ENCODE peak calls at places on chromosomes 2 and 18, in four cellular contexts. G is colonic mucosa, C is astrocyte of the spinal cord, H is lower lobe of right lung. S is an unnamed sample.

GRCh38 chr18:45342166-45342565 is 273.1 kb upstream of the SLC14A2 start:
- DNase-seq in G (no peak), C (no peak), H (no peak), S (no peak)

GRCh38 chr2:159226059-159226461 is 60.4 kb downstream of the WDSUB1 start:
- DNase-seq in G (no peak), C (peak; percentile 61), H (no peak), S (no peak)

GRCh38 chr2:235541016-235541415 is 47.2 kb downstream of the AGAP1 start:
- DNase-seq in G (peak; percentile 72), C (no peak), H (no peak), S (no peak)

GRCh38 chr2:224944707-224945106 is 97.6 kb downstream of the DOCK10 start:
- DNase-seq in G (no peak), C (no peak), H (no peak), S (no peak)

GRCh38 chr18:75586576-75586975 is 159.1 kb upstream of the SMIM21 start:
- DNase-seq in G (no peak), C (no peak), H (no peak), S (no peak)

GRCh38 chr2:156901373-156902031 is 356.0 kb upstream of the GALNT5 start:
- DNase-seq in G (no peak), C (peak; percentile 40), H (no peak), S (no peak)

GRCh38 chr2:134679740-134680139 is 39.1 kb downstream of the TMEM163 start:
- DNase-seq in G (no peak), C (no peak), H (no peak), S (no peak)

GRCh38 chr18:7021994-7022840 is 95.4 kb downstream of the LAMA1 start:
- DNase-seq in G (peak; percentile 75), C (peak; percentile 20), H (no peak), S (no peak)

GRCh38 chr18:31618801-31619200 is 27.1 kb downstream of the TTR start:
- DNase-seq in G (no peak), C (no peak), H (no peak), S (no peak)

GRCh38 chr18:2714140-2714539 is 58.6 kb downstream of the SMCHD1 start:
- DNase-seq in G (no peak), C (no peak), H (no peak), S (no peak)

GRCh38 chr18:62829936-62830335 is 114.6 kb downstream of the PHLPP1 start:
- DNase-seq in G (no peak), C (peak; percentile 59), H (no peak), S (no peak)

GRCh38 chr2:28639836-28640235 is 111.8 kb upstream of the PPP1CB start:
- DNase-seq in G (peak; percentile 76), C (peak; percentile 49), H (no peak), S (no peak)

GRCh38 chr2:189128961-189129360 is 50.6 kb downstream of the COL5A2 start:
- DNase-seq in G (no peak), C (peak; percentile 72), H (no peak), S (no peak)

GRCh38 chr18:47979611-47980200 is 49.2 kb upstream of the SMAD2 start:
- DNase-seq in G (no peak), C (no peak), H (no peak), S (no peak)

GRCh38 chr2:1772868-1773267 is 28.6 kb upstream of the PXDN start:
- DNase-seq in G (no peak), C (no peak), H (peak; percentile 14), S (no peak)

GRCh38 chr18:37533647-37534565 is 31.7 kb downstream of the CELF4 start:
- DNase-seq in G (no peak), C (no peak), H (no peak), S (no peak)

GRCh38 chr2:206647985-206648384 is 5.7 kb downstream of the FAM237A start:
- DNase-seq in G (no peak), C (peak; percentile 2), H (no peak), S (no peak)

GRCh38 chr2:2892378-2892777 is 485.2 kb downstream of the EIPR1 start:
- DNase-seq in G (no peak), C (no peak), H (no peak), S (no peak)

GRCh38 chr2:28627722-28628480 is 123.7 kb upstream of the PPP1CB start:
- DNase-seq in G (no peak), C (peak; percentile 72), H (no peak), S (no peak)

GRCh38 chr18:57084331-57085298 is 62.3 kb upstream of the BOD1L2 start:
- DNase-seq in G (no peak), C (no peak), H (no peak), S (no peak)
- TF ChIP-seq CTCF in G (no peak), C (no peak), H (no peak), S (no peak)

GRCh38 chr2:116094196-116094595 is 1651.8 kb downstream of the DPP10 start:
- DNase-seq in G (no peak), C (no peak), H (no peak), S (no peak)
- TF ChIP-seq CTCF in G (no peak), C (no peak), H (no peak), S (no peak)

DNA sequence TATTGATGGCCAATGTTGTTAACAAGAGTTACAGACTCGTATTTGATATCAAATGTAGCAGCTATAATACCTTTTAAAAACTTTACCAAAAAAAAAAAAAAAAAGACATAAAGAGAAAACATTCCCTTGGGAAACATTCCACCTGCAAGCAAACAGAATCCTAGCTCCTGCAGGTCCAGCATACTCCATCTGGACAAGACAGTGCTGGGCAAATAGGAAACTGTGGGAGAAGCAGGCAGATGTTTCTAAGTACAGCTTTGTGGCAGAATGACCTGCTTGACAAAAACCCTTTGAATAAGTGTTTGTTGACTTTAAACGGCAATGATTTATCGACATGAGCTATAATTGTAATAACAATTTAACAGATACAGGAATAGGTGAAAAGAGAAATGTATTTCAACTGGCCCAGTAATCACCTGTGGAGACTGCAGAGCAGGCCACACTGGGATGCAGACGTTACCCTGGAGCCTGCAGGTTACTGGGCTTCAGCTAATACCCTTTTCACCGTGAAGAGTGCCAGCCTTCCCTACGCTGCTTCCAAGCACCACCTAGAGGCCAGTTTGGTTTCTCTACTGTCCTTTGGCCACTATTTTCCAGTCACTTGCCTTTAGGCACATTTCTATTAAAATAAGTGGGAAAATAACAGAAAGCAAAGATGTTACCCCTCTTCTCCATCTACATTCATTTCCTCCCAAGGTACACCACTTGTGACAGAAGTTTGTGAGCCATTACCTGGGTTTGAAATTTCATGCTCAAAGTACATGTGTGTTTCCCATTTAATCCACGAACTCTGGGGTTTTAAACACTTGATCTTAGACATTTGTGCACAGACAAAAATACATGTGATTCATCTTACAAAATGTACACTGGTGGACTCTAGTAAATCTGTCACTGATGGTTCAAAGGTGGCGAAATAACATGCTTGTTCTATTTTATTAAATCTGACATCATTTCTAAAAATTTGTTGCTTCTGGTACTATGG is 96.9 kb upstream of the ZNF397 start:
- DNase-seq in G (peak; percentile 64), C (peak; percentile 61), H (no peak), S (no peak)
- TF ChIP-seq CTCF in G (peak; percentile 60), C (peak; percentile 81), H (peak; percentile 75), S (no peak)

DNA sequence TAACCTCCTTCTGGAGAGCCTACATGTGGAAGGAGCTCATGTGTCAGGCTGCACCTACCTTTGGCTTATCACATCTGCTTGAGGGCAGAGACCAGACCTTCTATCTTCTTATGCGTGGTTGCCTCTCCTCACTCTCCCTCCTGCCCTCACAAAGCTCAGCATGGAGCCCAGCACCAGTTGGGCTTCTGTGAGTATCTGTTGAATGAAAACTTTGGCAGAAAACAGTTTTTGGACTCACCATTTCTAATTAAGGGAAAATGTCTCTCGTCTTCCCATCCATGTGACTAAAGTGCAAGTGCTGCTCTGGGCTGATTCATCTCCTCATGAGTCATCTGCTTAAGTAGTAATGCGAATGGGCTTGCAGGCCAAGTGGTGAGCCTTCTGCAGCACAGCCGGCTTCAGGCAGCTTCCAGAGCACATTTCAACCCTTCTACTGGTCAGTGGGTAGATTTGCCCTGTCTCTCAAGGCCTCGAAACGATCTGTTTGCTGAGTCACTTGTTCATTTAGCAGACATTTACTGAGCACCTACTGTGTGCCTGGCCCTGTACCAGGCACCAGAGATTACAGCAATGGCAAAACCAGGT is 102.6 kb downstream of the VSNL1 start:
- DNase-seq in G (no peak), C (peak; percentile 96), H (no peak), S (peak; percentile 27)
- TF ChIP-seq CTCF in G (no peak), C (no peak), H (no peak), S (no peak)

GRCh38 chr2:9423100-9423921 is at the start of the genes CPSF3 and ITGB1BP1:
- DNase-seq in G (peak; percentile 96), C (peak; percentile 98), H (peak; percentile 98), S (peak; percentile 83)
- TF ChIP-seq CTCF in G (no peak), C (no peak), H (peak; percentile 15), S (no peak)

GRCh38 chr2:45935791-45936622 is 284.5 kb downstream of the PRKCE start:
- DNase-seq in G (peak; percentile 89), C (peak; percentile 97), H (peak; percentile 93), S (peak; percentile 96)

GRCh38 chr2:45936623-45936979 is 285.1 kb downstream of the PRKCE start:
- DNase-seq in G (no peak), C (no peak), H (no peak), S (no peak)

GRCh38 chr2:45941758-45942738 is 290.6 kb downstream of the PRKCE start:
- DNase-seq in G (no peak), C (no peak), H (no peak), S (no peak)

GRCh38 chr2:45937990-45938389 is 286.5 kb downstream of the PRKCE start:
- DNase-seq in G (no peak), C (no peak), H (no peak), S (no peak)

GRCh38 chr2:45938649-45939511 is 287.4 kb downstream of the PRKCE start:
- DNase-seq in G (peak; percentile 88), C (peak; percentile 97), H (peak; percentile 79), S (peak; percentile 58)
- TF ChIP-seq CTCF in G (no peak), C (no peak), H (peak; percentile 9), S (no peak)

GRCh38 chr2:165147201-165148045 is 56.4 kb downstream of the SCN3A start:
- DNase-seq in G (no peak), C (no peak), H (no peak), S (no peak)

GRCh38 chr2:165144315-165144714 is 59.5 kb downstream of the SCN3A start:
- DNase-seq in G (no peak), C (no peak), H (no peak), S (no peak)

GRCh38 chr2:165141601-165142000 is 62.2 kb downstream of the SCN3A start:
- DNase-seq in G (no peak), C (peak; percentile 11), H (no peak), S (no peak)
- TF ChIP-seq CTCF in G (no peak), C (peak; percentile 29), H (no peak), S (no peak)

DNA sequence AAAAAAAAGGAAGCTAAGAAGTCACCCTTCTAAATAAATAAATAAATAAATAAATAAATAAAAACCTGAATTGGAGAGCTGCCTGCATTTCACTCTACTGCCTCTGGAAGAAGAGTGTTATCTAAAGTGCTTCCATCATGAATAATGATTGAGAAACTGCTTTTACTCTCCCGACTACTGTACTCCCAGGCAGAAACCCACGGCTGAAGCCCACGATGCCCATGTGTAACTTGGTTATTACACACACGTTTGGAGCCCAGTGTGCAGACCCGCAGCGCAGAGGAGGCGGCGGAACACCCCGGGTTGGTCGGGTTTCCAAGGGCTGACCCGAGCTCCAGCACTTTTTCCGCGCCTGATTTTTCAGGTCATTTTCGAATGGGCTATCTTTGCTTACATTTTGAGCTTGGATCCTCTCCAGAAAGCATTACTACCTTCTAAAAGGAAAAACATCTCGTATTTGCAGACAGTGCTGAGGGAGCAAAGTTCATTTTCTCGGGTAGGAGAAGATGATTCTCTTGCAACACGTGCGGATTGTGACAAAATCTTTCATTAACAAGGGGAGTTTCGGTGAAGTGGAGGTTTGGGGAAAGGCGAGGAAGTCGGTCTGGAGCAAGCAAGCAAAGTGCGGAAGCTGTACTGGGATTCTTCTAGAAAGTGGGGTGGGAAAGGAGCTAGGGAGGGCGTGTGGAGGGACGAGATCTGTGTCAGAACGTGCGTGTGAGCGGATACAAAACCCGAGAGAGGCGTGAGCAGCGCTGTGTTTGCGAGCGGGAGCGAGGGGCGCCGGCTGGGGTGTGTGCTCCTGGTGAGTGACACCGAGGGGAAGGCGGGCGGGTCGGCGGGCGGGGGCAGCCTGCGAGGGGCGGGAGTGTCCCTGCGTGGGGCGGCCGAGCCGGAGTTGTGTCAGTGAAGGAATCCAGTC is at the start of gene SPATS2L:
- DNase-seq in G (peak; percentile 82), C (peak; percentile 77), H (peak; percentile 86), S (peak; percentile 55)
- TF ChIP-seq CTCF in G (no peak), C (no peak), H (peak; percentile 18), S (no peak)

S was measured in omental fat pad.